ENCODE peak calls at places on chromosomes 1 and 21, in five cellular contexts. One of them, this sample, is unnamed.

GRCh38 chr1:161198206-161198876 is 513 bp downstream of the ADAMTS4 start:
- DNase-seq in fibroblast of lung: peak
- DNase-seq in IMR-90: no peak
- DNase-seq in H9: peak
- DNase-seq in mammary epithelial cell: no peak
- DNase-seq in this sample: no peak

GRCh38 chr1:186502087-186502486 is 41.2 kb upstream of the PDC start:
- DNase-seq in fibroblast of lung: no peak
- DNase-seq in IMR-90: peak
- DNase-seq in H9: no peak
- DNase-seq in mammary epithelial cell: no peak
- DNase-seq in this sample: no peak

GRCh38 chr1:151537112-151537511 is 3.0 kb upstream of the TUFT1 start:
- DNase-seq in fibroblast of lung: peak
- DNase-seq in IMR-90: peak
- DNase-seq in H9: no peak
- DNase-seq in mammary epithelial cell: peak
- DNase-seq in this sample: no peak

GRCh38 chr1:208445710-208446702 is 201.8 kb upstream of the PLXNA2 start:
- DNase-seq in fibroblast of lung: no peak
- DNase-seq in IMR-90: no peak
- DNase-seq in H9: no peak
- DNase-seq in mammary epithelial cell: peak
- DNase-seq in this sample: no peak

GRCh38 chr1:111742938-111743549 is 3.8 kb upstream of the INKA2 start:
- DNase-seq in fibroblast of lung: no peak
- DNase-seq in IMR-90: peak
- DNase-seq in H9: no peak
- DNase-seq in mammary epithelial cell: no peak
- DNase-seq in this sample: no peak

GRCh38 chr21:39863111-39863510 is 4.1 kb upstream of the PCP4 start:
- DNase-seq in fibroblast of lung: no peak
- DNase-seq in IMR-90: no peak
- DNase-seq in H9: no peak
- DNase-seq in mammary epithelial cell: peak
- DNase-seq in this sample: no peak

GRCh38 chr1:229412056-229412455 is 21.8 kb downstream of the ACTA1 start:
- DNase-seq in fibroblast of lung: no peak
- DNase-seq in IMR-90: no peak
- DNase-seq in H9: peak
- DNase-seq in mammary epithelial cell: no peak
- DNase-seq in this sample: no peak

GRCh38 chr21:37915941-37916794 is at the start of gene KCNJ6:
- DNase-seq in fibroblast of lung: peak
- DNase-seq in IMR-90: peak
- DNase-seq in H9: peak
- DNase-seq in mammary epithelial cell: peak
- DNase-seq in this sample: no peak

GRCh38 chr1:32981003-32981909 is 16.6 kb upstream of the RNF19B start:
- DNase-seq in fibroblast of lung: peak
- DNase-seq in IMR-90: peak
- DNase-seq in H9: no peak
- DNase-seq in mammary epithelial cell: peak
- DNase-seq in this sample: no peak

GRCh38 chr1:53108646-53109580 is 33.5 kb downstream of the SLC1A7 start:
- DNase-seq in fibroblast of lung: peak
- DNase-seq in IMR-90: peak
- DNase-seq in H9: no peak
- DNase-seq in mammary epithelial cell: no peak
- DNase-seq in this sample: no peak

GRCh38 chr1:209341689-209342420 is 241.7 kb upstream of the CAMK1G start:
- DNase-seq in fibroblast of lung: no peak
- DNase-seq in IMR-90: no peak
- DNase-seq in H9: no peak
- DNase-seq in mammary epithelial cell: no peak
- DNase-seq in this sample: no peak

GRCh38 chr1:206606867-206607266 is 5.4 kb downstream of the EIF2D start:
- DNase-seq in fibroblast of lung: no peak
- DNase-seq in IMR-90: peak
- DNase-seq in H9: no peak
- DNase-seq in mammary epithelial cell: peak
- DNase-seq in this sample: no peak

GRCh38 chr1:212218911-212219310 is 66.3 kb upstream of the PPP2R5A start:
- DNase-seq in fibroblast of lung: peak
- DNase-seq in IMR-90: peak
- DNase-seq in H9: no peak
- DNase-seq in mammary epithelial cell: no peak
- DNase-seq in this sample: peak

GRCh38 chr1:227948493-227949260 is 945 bp upstream of the WNT9A start:
- DNase-seq in fibroblast of lung: no peak
- DNase-seq in IMR-90: no peak
- DNase-seq in H9: peak
- DNase-seq in mammary epithelial cell: peak
- DNase-seq in this sample: no peak

GRCh38 chr1:907611-908451 is 15.9 kb upstream of the SAMD11 start:
- DNase-seq in fibroblast of lung: no peak
- DNase-seq in IMR-90: no peak
- DNase-seq in H9: peak
- DNase-seq in mammary epithelial cell: no peak
- DNase-seq in this sample: no peak

GRCh38 chr1:19435851-19436465 is 49.4 kb downstream of the CAPZB start:
- DNase-seq in fibroblast of lung: no peak
- DNase-seq in IMR-90: peak
- DNase-seq in H9: no peak
- DNase-seq in mammary epithelial cell: no peak
- DNase-seq in this sample: no peak

GRCh38 chr1:116147972-116148371 is 36.8 kb downstream of the MAB21L3 start:
- DNase-seq in fibroblast of lung: no peak
- DNase-seq in IMR-90: no peak
- DNase-seq in H9: no peak
- DNase-seq in mammary epithelial cell: no peak
- DNase-seq in this sample: no peak

GRCh38 chr1:11741482-11741881 is 5.5 kb downstream of the AGTRAP start:
- DNase-seq in fibroblast of lung: no peak
- DNase-seq in IMR-90: no peak
- DNase-seq in H9: no peak
- DNase-seq in mammary epithelial cell: no peak
- DNase-seq in this sample: no peak

GRCh38 chr1:6351480-6352137 is 42.0 kb downstream of the ACOT7 start:
- DNase-seq in fibroblast of lung: no peak
- DNase-seq in IMR-90: no peak
- DNase-seq in H9: no peak
- DNase-seq in mammary epithelial cell: peak
- DNase-seq in this sample: no peak

GRCh38 chr1:62530516-62531154 is 66.7 kb upstream of the ANGPTL3 start:
- DNase-seq in fibroblast of lung: peak
- DNase-seq in IMR-90: peak
- DNase-seq in H9: peak
- DNase-seq in mammary epithelial cell: peak
- DNase-seq in this sample: no peak

GRCh38 chr1:169105434-169106094 is 926 bp upstream of the ATP1B1 start:
- DNase-seq in fibroblast of lung: no peak
- DNase-seq in IMR-90: no peak
- DNase-seq in H9: peak
- DNase-seq in mammary epithelial cell: peak
- DNase-seq in this sample: no peak

DNA sequence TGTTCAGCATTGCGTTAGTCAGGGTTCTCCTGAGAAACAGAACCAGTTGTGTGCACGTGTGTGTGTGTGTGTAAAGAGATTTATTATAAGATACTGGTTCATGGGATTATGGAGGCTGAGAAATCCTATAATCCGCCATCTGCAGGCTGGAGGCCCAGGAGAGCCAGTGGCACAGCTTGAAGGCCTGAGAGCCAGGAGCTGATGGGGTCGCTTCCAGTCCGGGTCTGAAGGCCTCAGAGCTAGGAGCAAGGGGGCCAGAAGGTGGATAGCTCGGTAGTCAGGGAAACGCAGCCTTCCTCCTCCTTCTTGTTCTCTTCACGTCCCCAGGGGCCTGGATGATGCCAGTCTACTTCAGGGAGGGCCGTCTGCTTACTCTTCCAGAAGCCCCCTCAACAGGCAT is 37.7 kb downstream of the FAAP20 start:
- DNase-seq in fibroblast of lung: no peak
- DNase-seq in IMR-90: no peak
- DNase-seq in H9: no peak
- DNase-seq in mammary epithelial cell: no peak
- DNase-seq in this sample: no peak
- H3K9ac ChIP-seq in fibroblast of lung: no peak
- H3K9ac ChIP-seq in IMR-90: no peak
- H3K9ac ChIP-seq in H9: no peak
- H3K9ac ChIP-seq in mammary epithelial cell: no peak
- H3K9ac ChIP-seq in this sample: no peak

DNA sequence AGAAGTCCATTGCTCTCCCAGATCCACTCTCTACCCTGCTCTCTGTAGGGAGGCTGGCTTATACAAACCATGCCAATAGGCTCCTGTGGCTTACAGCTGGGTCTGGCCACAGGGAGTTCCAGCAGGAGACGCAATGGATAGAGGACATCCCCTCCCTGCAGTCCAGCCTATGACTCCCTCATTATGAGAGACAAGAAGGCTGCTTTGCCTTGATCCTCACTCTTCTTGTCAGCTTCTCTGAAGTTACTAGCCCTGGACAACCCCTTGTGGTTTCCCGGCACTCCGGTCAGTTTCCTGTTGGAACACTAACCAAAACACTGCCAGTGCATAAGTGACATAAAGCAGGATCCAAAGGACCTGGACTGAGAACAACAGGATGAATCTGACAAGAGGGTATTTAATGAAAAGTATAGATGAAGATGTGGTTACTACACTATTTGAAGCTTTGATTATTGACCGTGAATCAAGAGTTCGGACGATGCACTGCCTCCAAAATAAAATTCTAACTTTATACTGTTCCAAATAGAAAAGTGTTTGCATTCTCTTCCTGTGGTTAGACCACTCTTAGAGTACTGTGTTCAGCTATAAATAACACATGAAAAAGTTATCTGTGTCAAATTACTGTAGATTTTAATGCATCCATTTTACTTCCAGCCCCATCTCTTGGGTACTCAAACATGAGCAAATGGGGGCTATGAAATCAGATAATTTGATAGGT is 32.7 kb upstream of the ZNF326 start:
- DNase-seq in fibroblast of lung: no peak
- DNase-seq in IMR-90: peak
- DNase-seq in H9: no peak
- DNase-seq in mammary epithelial cell: no peak
- DNase-seq in this sample: no peak
- H3K9ac ChIP-seq in fibroblast of lung: peak
- H3K9ac ChIP-seq in IMR-90: no peak
- H3K9ac ChIP-seq in H9: no peak
- H3K9ac ChIP-seq in mammary epithelial cell: no peak
- H3K9ac ChIP-seq in this sample: no peak

GRCh38 chr1:51302746-51303145 is 27.6 kb downstream of the TTC39A start:
- DNase-seq in fibroblast of lung: no peak
- DNase-seq in IMR-90: no peak
- DNase-seq in H9: no peak
- DNase-seq in mammary epithelial cell: no peak
- DNase-seq in this sample: no peak

GRCh38 chr1:51304360-51304759 is 26.0 kb downstream of the TTC39A start:
- DNase-seq in fibroblast of lung: no peak
- DNase-seq in IMR-90: no peak
- DNase-seq in H9: no peak
- DNase-seq in mammary epithelial cell: no peak
- DNase-seq in this sample: no peak

GRCh38 chr1:51302270-51302669 is 28.1 kb downstream of the TTC39A start:
- DNase-seq in fibroblast of lung: no peak
- DNase-seq in IMR-90: no peak
- DNase-seq in H9: no peak
- DNase-seq in mammary epithelial cell: no peak
- DNase-seq in this sample: no peak

GRCh38 chr1:51303751-51304196 is 26.6 kb downstream of the TTC39A start:
- DNase-seq in fibroblast of lung: no peak
- DNase-seq in IMR-90: peak
- DNase-seq in H9: no peak
- DNase-seq in mammary epithelial cell: no peak
- DNase-seq in this sample: no peak

DNA sequence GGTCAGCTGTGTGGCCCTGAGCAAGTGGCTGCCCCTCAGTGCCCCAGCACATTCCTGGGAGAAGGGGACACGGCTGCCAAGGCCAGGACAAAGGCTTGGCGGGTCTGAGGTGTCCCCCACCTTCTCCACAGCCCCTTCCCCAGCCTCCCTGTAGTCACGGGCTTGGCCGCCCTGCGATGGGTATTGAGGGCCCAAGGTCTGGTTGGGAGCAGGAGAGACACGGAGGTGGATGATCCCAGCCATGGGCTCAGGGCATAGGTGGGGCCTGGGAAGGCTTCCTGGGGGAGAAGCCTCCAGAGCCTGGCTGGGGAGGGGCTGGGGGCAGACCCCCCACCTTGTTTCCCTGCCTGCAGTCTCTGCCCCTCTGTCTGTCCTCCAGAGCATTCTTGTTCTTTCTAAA is 27.0 kb downstream of the TTC39A start:
- DNase-seq in fibroblast of lung: no peak
- DNase-seq in IMR-90: no peak
- DNase-seq in H9: no peak
- DNase-seq in mammary epithelial cell: no peak
- DNase-seq in this sample: no peak
- H3K9ac ChIP-seq in fibroblast of lung: no peak
- H3K9ac ChIP-seq in IMR-90: no peak
- H3K9ac ChIP-seq in H9: no peak
- H3K9ac ChIP-seq in mammary epithelial cell: no peak
- H3K9ac ChIP-seq in this sample: no peak

DNA sequence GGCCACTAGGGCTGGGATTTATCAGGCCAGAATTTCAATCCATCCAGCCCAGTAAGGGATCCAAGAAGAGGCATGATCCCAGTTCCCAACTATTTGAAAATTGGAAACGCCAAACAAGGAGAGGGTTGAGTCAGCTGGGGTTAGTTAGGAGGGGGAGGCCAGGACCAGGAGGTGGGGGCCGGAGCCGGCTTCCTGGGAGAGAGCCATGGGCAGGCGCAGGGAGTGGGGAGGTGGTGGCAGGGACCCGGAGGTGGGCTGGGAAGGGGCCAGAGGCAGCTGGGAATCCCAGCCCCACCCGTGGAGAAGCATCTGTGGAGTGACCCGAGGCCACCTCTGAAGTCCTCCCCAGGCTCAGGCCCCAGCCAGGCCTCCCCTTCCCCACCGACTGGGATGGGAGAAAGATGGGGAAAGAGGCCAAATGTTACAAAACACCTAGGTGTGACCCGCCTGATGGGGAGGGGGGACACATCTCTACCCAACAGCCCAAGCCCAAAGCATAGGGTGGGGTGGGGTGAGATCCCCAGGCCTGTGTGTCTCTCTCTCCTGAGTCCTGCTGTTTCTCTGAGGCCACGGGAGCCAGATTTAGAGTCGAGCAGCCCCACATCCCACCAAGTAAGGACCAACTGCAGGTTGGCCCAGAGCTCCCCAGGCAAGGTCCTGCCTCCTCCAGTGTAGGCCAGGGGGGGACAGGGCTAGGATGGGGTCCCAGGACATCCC is 10.1 kb downstream of the HSPG2 start:
- DNase-seq in fibroblast of lung: peak
- DNase-seq in IMR-90: peak
- DNase-seq in H9: no peak
- DNase-seq in mammary epithelial cell: no peak
- DNase-seq in this sample: no peak
- H3K9ac ChIP-seq in fibroblast of lung: peak
- H3K9ac ChIP-seq in IMR-90: peak
- H3K9ac ChIP-seq in H9: no peak
- H3K9ac ChIP-seq in mammary epithelial cell: no peak
- H3K9ac ChIP-seq in this sample: no peak

GRCh38 chr1:17875882-17876280 is 120.7 kb downstream of the ACTL8 start:
- DNase-seq in fibroblast of lung: peak
- DNase-seq in IMR-90: peak
- DNase-seq in H9: no peak
- DNase-seq in mammary epithelial cell: peak
- DNase-seq in this sample: no peak
- H3K9ac ChIP-seq in fibroblast of lung: no peak
- H3K9ac ChIP-seq in IMR-90: peak
- H3K9ac ChIP-seq in H9: no peak
- H3K9ac ChIP-seq in mammary epithelial cell: no peak
- H3K9ac ChIP-seq in this sample: no peak